ENCODE peak calls at places on chromosomes 16 and 17, in six cellular contexts. M, O, Y, H, N and L are unnamed samples.

GRCh38 chr17:75155191-75155601 is 884 bp upstream of the JPT1 start:
- DNase-seq in H (no peak), Y (no peak), M (no peak), N (no peak), O (peak), L (no peak)

GRCh38 chr17:77435272-77436057 is 294.7 kb downstream of the SEC14L1 start:
- DNase-seq in O (no peak), N (no peak), Y (no peak), M (no peak), H (no peak), L (no peak)

GRCh38 chr17:10328971-10329923 is 43.6 kb downstream of the MYH13 start:
- DNase-seq in N (no peak), O (no peak), Y (no peak), H (no peak), M (no peak), L (no peak)

GRCh38 chr16:87721622-87722565 is 43.9 kb downstream of the KLHDC4 start:
- DNase-seq in H (no peak), N (no peak), O (no peak), M (no peak), Y (no peak), L (no peak)

GRCh38 chr16:25109643-25110042 is 1.9 kb upstream of the LCMT1 start:
- DNase-seq in O (no peak), Y (peak), H (peak), N (no peak), M (no peak), L (peak)

GRCh38 chr16:89733792-89734191 is 12.5 kb downstream of the ZNF276 start:
- DNase-seq in Y (no peak), H (no peak), M (no peak), N (no peak), O (no peak), L (no peak)

GRCh38 chr16:30953511-30954124 is 3.9 kb upstream of the SETD1A start:
- DNase-seq in H (peak), M (peak), N (no peak), Y (peak), O (peak), L (peak)

GRCh38 chr17:58631523-58632323 is 60.1 kb downstream of the TEX14 start:
- DNase-seq in M (peak), O (peak), H (peak), N (peak), Y (peak), L (peak)

GRCh38 chr17:8822401-8823035 is 23.4 kb upstream of the MFSD6L start:
- DNase-seq in O (no peak), M (no peak), N (no peak), H (no peak), Y (no peak), L (no peak)

GRCh38 chr17:35243459-35244204 is 760 bp downstream of the SLFN5 start:
- DNase-seq in H (peak), N (no peak), Y (peak), M (peak), O (peak), L (peak)

GRCh38 chr17:45277992-45278391 is 16.1 kb upstream of the SPATA32 start:
- DNase-seq in H (no peak), Y (no peak), M (peak), N (no peak), O (no peak), L (no peak)

GRCh38 chr16:11349599-11350276 is 4.5 kb downstream of the RMI2 start:
- DNase-seq in N (no peak), Y (peak), O (no peak), H (no peak), M (peak), L (peak)

GRCh38 chr17:51275381-51275780 is 15.0 kb downstream of the UTP18 start:
- DNase-seq in H (no peak), N (no peak), O (no peak), Y (no peak), M (no peak), L (no peak)

GRCh38 chr17:77456951-77457548 is 316.3 kb downstream of the SEC14L1 start:
- DNase-seq in N (no peak), M (no peak), H (no peak), Y (no peak), O (no peak), L (no peak)

GRCh38 chr16:29820730-29821662 is 734 bp downstream of the MVP start:
- DNase-seq in H (peak), N (peak), M (peak), O (peak), Y (no peak), L (no peak)

GRCh38 chr17:491086-492014 is 138.7 kb upstream of the RPH3AL start:
- DNase-seq in O (peak), Y (peak), M (peak), N (no peak), H (peak), L (no peak)

GRCh38 chr17:61495161-61495857 is 43.1 kb downstream of the TBX4 start:
- DNase-seq in N (no peak), H (no peak), Y (no peak), O (no peak), M (no peak), L (no peak)

GRCh38 chr16:503150-504071 is 24.1 kb upstream of the CAPN15 start:
- DNase-seq in N (no peak), Y (no peak), M (no peak), H (no peak), O (no peak), L (no peak)

GRCh38 chr16:499924-500323 is 27.6 kb upstream of the CAPN15 start:
- DNase-seq in H (no peak), N (no peak), O (no peak), Y (no peak), M (no peak), L (no peak)

GRCh38 chr16:505479-506245 is 21.9 kb upstream of the CAPN15 start:
- DNase-seq in H (no peak), M (no peak), O (no peak), Y (no peak), N (no peak), L (no peak)

GRCh38 chr16:500699-501098 is 26.8 kb upstream of the CAPN15 start:
- DNase-seq in O (no peak), M (no peak), N (no peak), H (no peak), Y (no peak), L (no peak)

DNA sequence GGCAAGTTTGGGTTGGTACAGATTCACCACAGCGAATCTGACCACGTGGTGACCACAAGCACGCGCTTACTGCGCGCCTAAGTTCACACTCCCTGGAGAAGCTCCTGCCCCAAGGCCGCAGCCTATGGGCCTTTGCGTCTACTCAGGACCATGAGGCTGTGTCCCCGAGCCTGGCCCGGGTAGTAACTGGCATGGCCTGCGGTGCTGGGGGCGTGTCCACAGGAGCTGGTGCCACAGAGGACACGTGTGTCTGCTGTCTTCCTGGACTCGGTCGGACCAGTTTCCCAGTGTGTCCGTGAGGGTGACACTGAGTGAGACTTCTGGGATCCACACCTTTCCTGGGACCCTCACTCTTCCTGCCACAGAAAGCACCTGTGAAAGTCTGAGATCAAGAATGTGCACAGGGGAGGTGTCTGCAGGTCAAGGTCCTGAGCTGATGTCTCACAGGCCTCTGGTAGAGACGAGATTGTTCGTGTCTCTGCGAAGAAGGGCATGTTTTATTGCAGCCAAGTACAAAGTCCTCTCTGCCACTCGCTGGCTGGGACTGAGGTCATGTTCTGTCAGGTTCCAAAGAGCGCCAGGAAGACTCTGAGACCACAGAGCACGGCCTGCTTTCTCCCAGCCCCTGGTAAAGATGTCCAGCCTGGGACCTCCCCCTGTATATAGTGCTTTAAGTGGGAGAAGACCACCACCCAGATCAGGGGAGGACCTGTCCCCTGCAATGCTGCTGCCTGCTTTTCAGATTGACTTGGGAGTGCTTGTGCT is 25.2 kb upstream of the CAPN15 start:
- DNase-seq in O (no peak), Y (no peak), H (no peak), N (no peak), M (no peak), L (no peak)
- TF ChIP-seq EP300 in O (no peak), Y (no peak), H (no peak), N (no peak), M (no peak), L (no peak)

DNA sequence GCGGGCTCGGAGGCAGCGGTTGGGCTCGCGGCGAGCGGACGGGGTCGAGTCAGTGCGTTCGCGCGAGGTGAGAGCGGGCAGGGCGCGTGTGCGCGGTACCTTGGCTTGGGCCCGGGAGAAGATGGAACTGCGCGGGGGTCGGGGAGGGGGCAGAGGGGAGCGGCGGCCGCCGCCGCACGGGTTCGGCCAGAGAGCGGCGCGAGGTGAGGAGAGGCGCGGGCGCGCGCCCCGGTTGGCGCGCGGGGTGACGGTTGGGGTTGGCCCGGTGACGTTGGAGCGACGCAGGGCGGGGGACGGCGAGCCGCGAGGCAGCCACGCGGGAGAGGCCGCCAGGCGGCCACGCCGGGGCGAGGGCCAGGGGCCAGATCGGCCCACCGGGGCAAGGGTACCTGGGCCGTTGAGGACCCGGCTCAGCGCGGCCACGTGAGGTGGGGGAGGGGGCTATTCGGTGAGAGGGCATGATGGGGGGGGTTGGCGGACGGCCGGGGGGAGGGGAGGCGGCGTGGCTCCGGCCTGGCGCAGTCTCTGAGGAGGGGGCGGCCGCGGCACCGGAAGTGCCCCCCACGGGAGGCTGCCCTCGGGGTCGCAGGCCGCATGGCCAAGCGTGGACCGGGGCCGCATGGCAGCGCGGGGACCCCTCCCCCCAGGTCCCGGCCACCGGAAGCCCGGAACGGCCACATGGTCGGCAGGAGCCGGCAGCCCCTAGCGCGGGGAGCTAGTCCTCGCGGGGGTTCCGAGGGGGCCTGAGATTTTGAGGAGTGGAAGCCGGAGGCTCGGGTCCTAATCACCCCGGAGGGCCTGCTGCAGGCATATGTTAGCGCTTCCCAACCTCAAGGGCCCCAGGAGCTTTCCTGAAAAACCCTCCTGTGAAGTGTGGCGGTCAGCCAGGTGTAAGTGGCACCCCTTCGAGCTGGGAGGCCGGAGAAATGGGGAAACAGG is 527 bp downstream of the EIF5A start:
- DNase-seq in O (peak), M (peak), H (peak), N (no peak), Y (no peak), L (no peak)
- TF ChIP-seq POLR2A in O (no peak), M (no peak), H (no peak), N (peak), Y (no peak), L (peak)

GRCh38 chr16:22195695-22196558 is 10.2 kb upstream of the EEF2K start:
- DNase-seq in M (peak), H (peak), Y (peak), N (peak), O (peak), L (peak)
- TF ChIP-seq EP300 in M (no peak), H (no peak), Y (no peak), N (peak), O (no peak), L (peak)

GRCh38 chr17:81927653-81928496 is at the start of gene MAFG:
- DNase-seq in H (peak), O (peak), Y (peak), M (peak), N (peak), L (peak)
- TF ChIP-seq POLR2A in H (peak), O (peak), Y (no peak), M (no peak), N (no peak), L (peak)

GRCh38 chr17:47289302-47289701 is 34.5 kb upstream of the EFCAB13 start:
- DNase-seq in M (no peak), N (no peak), Y (no peak), O (no peak), H (no peak), L (no peak)

GRCh38 chr17:47287639-47288038 is 34.0 kb downstream of the ITGB3 start:
- DNase-seq in N (no peak), M (no peak), H (no peak), Y (no peak), O (no peak), L (no peak)

GRCh38 chr17:47290870-47291241 is 32.9 kb upstream of the EFCAB13 start:
- DNase-seq in H (no peak), O (no peak), M (no peak), N (no peak), Y (no peak), L (no peak)

GRCh38 chr17:47287068-47287467 is 33.4 kb downstream of the ITGB3 start:
- DNase-seq in M (no peak), N (no peak), Y (no peak), O (no peak), H (no peak), L (no peak)

DNA sequence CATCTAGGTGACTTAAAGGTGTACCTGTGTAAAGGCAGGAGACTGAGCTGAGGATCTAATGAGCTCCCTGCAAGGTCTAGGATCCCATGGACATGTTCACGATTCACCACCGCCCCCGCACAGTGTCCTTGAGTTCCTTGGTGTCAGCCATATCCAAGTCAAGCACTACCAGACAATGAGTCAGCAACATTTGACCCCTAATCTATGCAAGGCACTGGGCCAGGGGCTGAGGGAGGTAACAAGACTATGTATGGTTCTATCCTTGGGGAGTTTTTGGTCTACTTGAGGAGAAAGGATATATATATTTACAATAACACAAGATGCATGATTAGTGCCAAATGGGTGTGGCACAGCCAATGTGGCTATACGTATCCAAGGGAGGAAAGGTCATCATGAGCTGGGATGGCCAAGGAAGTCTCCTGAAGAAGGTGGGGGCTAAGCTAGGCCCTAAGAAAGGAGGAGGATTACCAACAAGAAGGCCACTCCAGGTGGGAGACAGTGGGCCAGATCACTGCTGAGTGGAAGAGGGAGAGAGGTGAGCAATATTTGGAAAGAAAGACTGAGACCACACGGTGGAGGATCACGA is 35.0 kb downstream of the ITGB3 start:
- DNase-seq in Y (no peak), M (no peak), O (no peak), H (peak), N (no peak), L (no peak)
- TF ChIP-seq EP300 in Y (no peak), M (no peak), O (no peak), H (no peak), N (no peak), L (no peak)

GRCh38 chr16:72372646-72373045 is 200.7 kb upstream of the PMFBP1 start:
- DNase-seq in Y (no peak), O (no peak), N (no peak), H (no peak), M (no peak), L (no peak)
- TF ChIP-seq POLR2A in Y (no peak), O (no peak), N (no peak), H (no peak), M (no peak), L (no peak)

GRCh38 chr17:59828478-59828760 is 64.3 kb downstream of the TUBD1 start:
- DNase-seq in O (no peak), N (no peak), M (no peak), H (no peak), Y (no peak), L (no peak)

GRCh38 chr17:59826741-59827453 is 65.8 kb downstream of the TUBD1 start:
- DNase-seq in O (no peak), N (no peak), Y (no peak), H (no peak), M (no peak), L (no peak)

GRCh38 chr17:59829217-59830006 is 63.3 kb downstream of the TUBD1 start:
- DNase-seq in M (no peak), N (peak), O (no peak), Y (no peak), H (peak), L (no peak)

GRCh38 chr17:59825533-59826316 is 67.0 kb downstream of the TUBD1 start:
- DNase-seq in M (no peak), Y (no peak), H (peak), O (no peak), N (no peak), L (peak)

GRCh38 chr17:59827721-59828477 is 64.8 kb downstream of the TUBD1 start:
- DNase-seq in O (no peak), N (no peak), Y (no peak), M (no peak), H (peak), L (no peak)
- TF ChIP-seq EP300 in O (no peak), N (no peak), Y (no peak), M (no peak), H (no peak), L (no peak)

GRCh38 chr17:48594412-48595106 is 980 bp upstream of the HOXB5 start:
- DNase-seq in Y (no peak), N (no peak), O (no peak), H (no peak), M (no peak), L (no peak)
- TF ChIP-seq POLR2A in Y (no peak), N (no peak), O (no peak), H (no peak), M (no peak), L (no peak)

GRCh38 chr16:46918400-46918799 is 34.2 kb downstream of the GPT2 start:
- DNase-seq in H (no peak), M (no peak), N (no peak), Y (no peak), O (no peak), L (no peak)

GRCh38 chr16:46916980-46917379 is 32.8 kb downstream of the GPT2 start:
- DNase-seq in N (no peak), M (no peak), O (no peak), Y (no peak), H (peak), L (no peak)

GRCh38 chr16:46920402-46921068 is 36.4 kb downstream of the GPT2 start:
- DNase-seq in Y (no peak), O (no peak), N (no peak), M (peak), H (no peak), L (no peak)

GRCh38 chr16:46922239-46922638 is 38.1 kb downstream of the GPT2 start:
- DNase-seq in N (no peak), H (no peak), O (no peak), M (peak), Y (no peak), L (no peak)

DNA sequence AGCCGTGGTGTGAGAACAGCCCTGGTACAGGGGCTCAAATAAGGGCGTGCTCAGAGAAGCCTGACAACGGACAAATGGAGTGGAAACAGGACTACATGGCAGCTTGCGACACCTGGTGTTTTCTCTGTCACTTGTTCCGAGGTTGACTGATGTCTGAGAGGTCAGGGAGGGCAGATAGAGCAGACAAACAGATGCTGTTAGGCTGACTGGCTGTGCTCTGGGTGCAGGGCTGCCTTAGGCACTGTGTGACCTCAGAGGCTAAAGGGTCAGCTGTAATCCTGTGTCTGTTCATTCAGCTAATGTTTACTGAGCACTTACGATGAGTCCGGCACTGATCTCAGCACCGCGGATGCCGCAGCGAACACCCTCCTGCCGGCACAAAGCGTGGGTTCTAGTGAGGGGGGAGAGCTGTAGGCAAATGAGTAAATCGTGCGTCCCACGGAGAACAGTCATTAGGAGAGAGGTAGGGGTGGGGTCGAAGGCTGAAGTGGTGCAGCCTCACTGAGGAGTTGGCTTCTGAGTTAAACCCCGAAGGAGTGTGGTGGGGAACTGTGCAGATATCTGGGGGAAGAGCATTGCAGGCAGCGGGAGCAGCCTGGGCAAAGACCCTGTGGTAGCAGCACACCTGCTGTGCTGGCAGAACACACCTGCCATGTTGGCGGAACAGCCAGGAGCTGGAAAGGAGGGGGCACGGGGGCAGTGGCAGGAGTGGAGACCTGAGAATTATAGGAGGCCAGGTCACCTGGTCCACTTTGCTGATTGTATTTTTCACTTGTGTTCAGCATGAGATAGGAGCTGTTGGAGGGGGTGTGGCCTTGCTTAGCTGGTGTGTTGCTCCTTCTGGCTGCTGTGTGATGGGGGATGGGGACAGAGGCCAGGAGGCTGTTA is 35.0 kb downstream of the GPT2 start:
- DNase-seq in N (peak), M (peak), H (no peak), Y (no peak), O (no peak), L (no peak)
- TF ChIP-seq EP300 in N (no peak), M (no peak), H (no peak), Y (no peak), O (no peak), L (no peak)